ENCODE peak calls at places on chromosomes 7 and 10, in ten cellular contexts. Z, N, F, Q, P, O, H, X, C and Y are unnamed samples.

GRCh38 chr7:30255096-30255769 is 29.2 kb upstream of the ZNRF2 start:
- DNase-seq in F (no peak), Z (no peak), N (no peak), O (no peak), Q (no peak), P (no peak), X (no peak), H (no peak), C (no peak), Y (no peak)

GRCh38 chr7:113015038-113015645 is 71.5 kb downstream of the GPR85 start:
- DNase-seq in Z (no peak), P (no peak), C (peak; percentile 53), X (peak; percentile 77), Q (peak; percentile 18), H (no peak), O (no peak), F (peak; percentile 11), N (no peak), Y (no peak)

GRCh38 chr10:6995339-6995738 is 415.3 kb upstream of the PRKCQ start:
- DNase-seq in F (no peak), Q (peak; percentile 3), P (no peak), H (no peak), O (no peak), Z (no peak), N (no peak), C (peak; percentile 12), X (no peak), Y (no peak)

GRCh38 chr10:80410122-80410521 is 1.8 kb downstream of the PRXL2A start:
- DNase-seq in X (no peak), N (no peak), F (no peak), Q (no peak), O (no peak), H (no peak), P (no peak), C (no peak), Z (no peak), Y (no peak)

GRCh38 chr10:47033081-47033480 is 121.9 kb downstream of the PTPN20 start:
- DNase-seq in H (peak; percentile 8), C (no peak), X (no peak), Z (no peak), P (no peak), N (no peak), Q (no peak), O (no peak), F (no peak), Y (no peak)

GRCh38 chr7:43960933-43961332 is 34.7 kb downstream of the UBE2D4 start:
- DNase-seq in P (no peak), Q (no peak), N (no peak), F (no peak), H (no peak), C (no peak), X (no peak), Z (no peak), O (no peak), Y (no peak)

GRCh38 chr10:101237080-101237817 is 8.0 kb upstream of the LBX1 start:
- DNase-seq in C (no peak), P (no peak), O (peak; percentile 53), Z (no peak), H (no peak), X (no peak), F (no peak), Q (peak; percentile 20), N (no peak), Y (no peak)

GRCh38 chr7:4753610-4754432 is 21.6 kb upstream of the AP5Z1 start:
- DNase-seq in Q (peak; percentile 29), F (peak; percentile 79), P (peak; percentile 81), H (peak; percentile 75), Z (peak; percentile 89), C (peak; percentile 28), O (peak; percentile 92), N (no peak), X (peak; percentile 65), Y (peak; percentile 79)

DNA sequence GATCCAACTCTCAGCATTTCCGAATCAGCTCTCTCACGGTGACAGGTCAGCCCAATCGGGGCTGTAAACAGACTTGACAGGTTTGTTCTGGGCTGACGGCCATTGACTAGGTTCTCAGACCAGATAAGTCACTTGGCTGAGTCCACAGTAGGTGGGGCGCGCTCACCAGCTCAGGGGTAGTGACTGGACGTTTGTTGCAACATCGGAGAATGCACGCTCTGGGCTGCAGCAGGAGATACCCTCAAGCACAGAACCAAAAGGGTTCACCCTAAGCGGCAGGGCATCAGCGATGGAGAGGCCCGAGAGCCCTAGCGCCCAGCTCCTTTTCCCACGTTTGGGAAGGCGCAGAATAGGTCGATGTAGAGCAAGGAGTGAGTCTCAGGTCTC is 1.8 kb downstream of the KLLN start:
- DNase-seq in F (peak; percentile 76), O (peak; percentile 56), P (peak; percentile 70), Q (peak; percentile 88), C (peak; percentile 80), N (peak; percentile 89), X (peak; percentile 87), H (no peak), Z (peak; percentile 61), Y (peak; percentile 23)
- TF ChIP-seq CTCF in F (no peak), O (no peak), P (no peak), Q (no peak), C (peak; percentile 21), N (peak; percentile 53), X (peak; percentile 43), H (no peak), Z (peak; percentile 48), Y (no peak)

GRCh38 chr7:116872026-116872425 is 9.6 kb downstream of the CAPZA2 start:
- DNase-seq in C (no peak), Z (no peak), O (no peak), Q (no peak), X (no peak), F (no peak), N (no peak), H (no peak), P (no peak), Y (no peak)

GRCh38 chr7:116877443-116878217 is 15.2 kb downstream of the CAPZA2 start:
- DNase-seq in P (no peak), C (no peak), N (no peak), F (no peak), H (no peak), O (no peak), X (no peak), Z (no peak), Q (no peak), Y (no peak)

GRCh38 chr7:116871061-116871700 is 8.8 kb downstream of the CAPZA2 start:
- DNase-seq in Q (no peak), X (no peak), H (no peak), F (no peak), P (no peak), O (no peak), N (no peak), C (no peak), Z (no peak), Y (no peak)

GRCh38 chr7:116873619-116874018 is 11.2 kb downstream of the CAPZA2 start:
- DNase-seq in O (no peak), H (no peak), X (no peak), P (no peak), C (no peak), N (no peak), F (no peak), Q (no peak), Z (no peak), Y (no peak)

DNA sequence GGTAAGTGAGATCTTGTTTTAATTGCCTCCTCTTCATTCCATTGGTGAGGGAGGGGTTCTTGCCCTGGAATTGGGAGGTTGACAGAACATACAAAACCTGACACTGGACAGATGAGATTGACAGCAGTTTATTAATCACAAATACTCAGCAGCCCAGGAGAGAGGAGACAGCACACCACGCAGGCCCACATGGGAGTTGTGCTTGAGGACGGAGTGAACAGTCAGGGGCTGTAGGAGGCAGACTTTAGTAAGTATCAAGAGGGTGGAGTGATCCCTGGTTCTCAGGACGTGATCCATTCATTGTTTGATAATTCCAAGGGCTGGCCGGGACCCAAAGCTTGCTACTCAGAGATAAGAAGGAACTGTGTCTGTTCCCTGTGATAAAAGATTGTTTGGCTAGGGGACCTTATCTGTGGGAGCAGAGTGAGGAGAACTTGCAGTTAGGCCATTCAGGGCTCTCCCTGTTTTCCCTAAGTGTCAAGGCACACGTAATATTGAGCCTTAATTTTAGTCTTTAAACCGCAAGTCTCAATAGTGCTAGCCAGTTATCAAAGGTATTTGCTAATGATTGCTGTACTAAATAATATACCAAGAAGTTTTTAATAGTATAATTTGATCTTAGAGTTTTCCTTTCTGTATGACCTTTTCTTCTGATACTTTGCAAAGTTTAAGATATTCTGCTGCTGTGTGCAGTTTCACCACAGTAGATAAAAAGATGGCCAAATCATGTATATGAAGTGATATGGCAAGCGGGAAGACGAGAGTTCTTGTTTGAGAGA is 14.5 kb downstream of the CAPZA2 start:
- DNase-seq in X (peak; percentile 42), O (no peak), N (no peak), Z (no peak), F (no peak), H (no peak), Q (peak; percentile 21), P (peak; percentile 21), C (no peak), Y (no peak)
- TF ChIP-seq CTCF in X (peak; percentile 31), O (no peak), N (no peak), Z (no peak), F (no peak), H (no peak), Q (no peak), P (no peak), C (no peak), Y (no peak)

GRCh38 chr7:128795129-128795528 is 3.4 kb downstream of the CCDC136 start:
- DNase-seq in F (no peak), O (no peak), H (no peak), X (no peak), Q (no peak), N (no peak), P (no peak), C (no peak), Z (no peak), Y (no peak)

GRCh38 chr7:128794436-128794835 is 2.7 kb downstream of the CCDC136 start:
- DNase-seq in X (no peak), F (no peak), Q (no peak), Z (no peak), P (no peak), N (no peak), H (no peak), C (no peak), O (no peak), Y (no peak)

GRCh38 chr7:128792471-128793183 is 859 bp downstream of the CCDC136 start:
- DNase-seq in Z (no peak), N (no peak), O (no peak), P (no peak), F (no peak), X (no peak), C (no peak), H (no peak), Q (no peak), Y (no peak)

GRCh38 chr7:128793184-128793552 is 1.4 kb downstream of the CCDC136 start:
- DNase-seq in Q (no peak), Z (no peak), F (no peak), O (no peak), C (no peak), H (no peak), X (no peak), P (no peak), N (no peak), Y (no peak)

GRCh38 chr7:128794020-128794419 is 2.3 kb downstream of the CCDC136 start:
- DNase-seq in C (no peak), P (no peak), N (no peak), O (no peak), Q (no peak), H (no peak), X (no peak), F (peak; percentile 42), Z (peak; percentile 37), Y (no peak)
- TF ChIP-seq CTCF in C (no peak), P (no peak), N (no peak), O (no peak), Q (no peak), H (no peak), X (no peak), F (no peak), Z (peak; percentile 38), Y (no peak)

GRCh38 chr10:72126872-72127232 is 38.5 kb upstream of the SPOCK2 start:
- DNase-seq in O (no peak), P (no peak), H (no peak), C (no peak), X (no peak), Q (no peak), Z (no peak), N (no peak), F (no peak), Y (no peak)

GRCh38 chr10:72124984-72125383 is 36.6 kb upstream of the SPOCK2 start:
- DNase-seq in C (peak; percentile 81), H (no peak), N (no peak), X (peak; percentile 88), O (no peak), Z (no peak), P (no peak), Q (peak; percentile 82), F (no peak), Y (no peak)

GRCh38 chr10:72127571-72127970 is 39.2 kb upstream of the SPOCK2 start:
- DNase-seq in C (no peak), O (no peak), N (no peak), Q (no peak), Z (no peak), P (no peak), X (no peak), F (no peak), H (no peak), Y (no peak)

GRCh38 chr10:72123616-72124015 is 35.3 kb upstream of the SPOCK2 start:
- DNase-seq in Z (no peak), X (no peak), H (no peak), O (no peak), P (no peak), Q (no peak), F (no peak), N (no peak), C (no peak), Y (no peak)

DNA sequence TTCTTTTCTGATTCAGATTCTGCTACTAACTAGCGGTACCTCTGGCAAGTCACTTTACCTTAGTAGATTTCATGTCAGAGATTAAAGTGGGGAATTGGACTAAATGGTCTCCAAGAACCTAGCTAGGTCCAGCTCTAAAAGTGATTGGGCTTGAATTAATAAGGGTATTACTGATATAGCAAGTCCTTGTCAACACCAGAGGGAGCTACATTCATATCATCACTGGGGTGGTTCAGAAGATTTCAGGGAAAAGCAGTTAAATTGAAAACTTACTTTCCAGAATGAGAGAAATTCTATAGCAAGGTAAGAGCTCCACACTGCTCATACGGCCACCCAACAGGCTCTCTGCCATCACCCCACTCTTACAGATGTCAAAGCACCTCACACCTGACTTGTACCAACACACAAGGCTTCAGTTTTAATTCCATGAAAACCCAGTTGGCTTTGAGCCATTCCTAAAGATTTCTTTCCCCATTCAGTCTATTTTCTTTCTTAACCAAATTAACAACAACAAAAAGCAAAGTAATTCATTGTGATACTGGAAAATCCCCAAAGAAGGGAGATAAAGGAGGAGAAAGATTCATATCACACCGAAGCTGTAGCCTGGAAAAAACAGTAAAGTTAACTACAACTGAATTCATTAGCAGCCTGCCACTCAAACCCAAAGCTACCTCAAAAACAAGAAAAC is 38.0 kb upstream of the SPOCK2 start:
- DNase-seq in X (peak; percentile 89), H (no peak), Q (peak; percentile 50), O (no peak), N (no peak), P (no peak), Z (peak; percentile 36), F (peak; percentile 14), C (peak; percentile 62), Y (no peak)
- TF ChIP-seq CTCF in X (peak; percentile 66), H (no peak), Q (peak; percentile 40), O (no peak), N (peak; percentile 62), P (no peak), Z (peak; percentile 37), F (peak; percentile 22), C (peak; percentile 58), Y (peak; percentile 22)